ENCODE peak calls at places on chromosomes 16 and 17, in four cellular contexts. E is activated CD4-positive, alpha-beta T cell treated with anti-CD3 and anti-CD28 coated beads for 24 hours; U is mesendoderm; O is lower leg skin. H is an unnamed sample.

GRCh38 chr16:56362706-56363105 is 62.6 kb downstream of the AMFR start:
- DNase-seq in U (no peak), O (no peak), E (no peak), H (no peak)

GRCh38 chr17:13671341-13671740 is 69.6 kb upstream of the HS3ST3A1 start:
- DNase-seq in U (peak; percentile 68), E (no peak), O (no peak), H (peak; percentile 11)

GRCh38 chr16:85153656-85154091 is 41.4 kb upstream of the CIBAR2 start:
- DNase-seq in E (no peak), U (no peak), O (no peak), H (no peak)

GRCh38 chr16:48117217-48118105 is 38.3 kb downstream of the ABCC12 start:
- DNase-seq in E (peak; percentile 45), U (peak; percentile 90), O (no peak), H (peak; percentile 95)

GRCh38 chr17:55735784-55736405 is 13.2 kb upstream of the TMEM100 start:
- DNase-seq in U (peak; percentile 59), E (no peak), O (peak; percentile 47), H (no peak)

GRCh38 chr16:24540575-24541240 is 1.3 kb downstream of the RBBP6 start:
- DNase-seq in O (no peak), U (peak; percentile 58), E (no peak), H (peak; percentile 44)

GRCh38 chr16:31333686-31334649 is 21.0 kb upstream of the ITGAX start:
- DNase-seq in O (no peak), U (peak; percentile 76), E (no peak), H (peak; percentile 54)

GRCh38 chr16:10817963-10818941 is at the start of gene TVP23A:
- DNase-seq in O (no peak), U (peak; percentile 43), E (no peak), H (no peak)

GRCh38 chr17:7405413-7405881 is 1.6 kb upstream of the TMEM256 start:
- DNase-seq in U (peak; percentile 62), E (no peak), O (no peak), H (peak; percentile 15)

GRCh38 chr16:50304467-50305440 is 38.4 kb downstream of the ADCY7 start:
- DNase-seq in O (no peak), E (no peak), U (no peak), H (no peak)

GRCh38 chr16:88886915-88887521 is 20.6 kb upstream of the PABPN1L start:
- DNase-seq in O (no peak), U (no peak), E (no peak), H (no peak)

GRCh38 chr16:79602615-79603014 is 2.1 kb upstream of the MAF start:
- DNase-seq in U (no peak), O (no peak), E (no peak), H (no peak)

GRCh38 chr16:84608281-84608680 is 9.6 kb downstream of the COTL1 start:
- DNase-seq in O (no peak), E (no peak), U (no peak), H (no peak)

GRCh38 chr17:81518785-81519283 is 6.2 kb upstream of the ACTG1 start:
- DNase-seq in E (no peak), O (no peak), U (peak; percentile 61), H (peak; percentile 54)

H was measured in ELF-1.